ENCODE peak calls at places on chromosome 5, in eight cellular contexts. One of them, this sample, is unnamed.

GRCh38 chr5:31741496-31741895 is 102.6 kb downstream of the PDZD2 start:
- DNase-seq in lower lobe of right lung: no peak
- DNase-seq in activated CD4-positive, alpha-beta T cell treated with anti-CD3 and anti-CD28 coated beads for 48 hours: no peak
- DNase-seq in HCEC 1CT: no peak
- DNase-seq in central memory CD4-positive, alpha-beta T cell: no peak
- DNase-seq in myocyte: no peak
- DNase-seq in aorta: no peak
- DNase-seq in HTR-8/SVneo: no peak
- DNase-seq in this sample: no peak

GRCh38 chr5:84088996-84089395 is 295.7 kb downstream of the EDIL3 start:
- DNase-seq in lower lobe of right lung: no peak
- DNase-seq in activated CD4-positive, alpha-beta T cell treated with anti-CD3 and anti-CD28 coated beads for 48 hours: no peak
- DNase-seq in HCEC 1CT: peak
- DNase-seq in central memory CD4-positive, alpha-beta T cell: no peak
- DNase-seq in myocyte: peak
- DNase-seq in aorta: no peak
- DNase-seq in HTR-8/SVneo: peak
- DNase-seq in this sample: no peak

GRCh38 chr5:15574806-15575205 is 74.8 kb downstream of the FBXL7 start:
- DNase-seq in lower lobe of right lung: no peak
- DNase-seq in activated CD4-positive, alpha-beta T cell treated with anti-CD3 and anti-CD28 coated beads for 48 hours: no peak
- DNase-seq in HCEC 1CT: no peak
- DNase-seq in central memory CD4-positive, alpha-beta T cell: no peak
- DNase-seq in myocyte: peak
- DNase-seq in aorta: no peak
- DNase-seq in HTR-8/SVneo: no peak
- DNase-seq in this sample: no peak

GRCh38 chr5:178650214-178650613 is 23.4 kb upstream of the CLK4 start:
- DNase-seq in lower lobe of right lung: no peak
- DNase-seq in activated CD4-positive, alpha-beta T cell treated with anti-CD3 and anti-CD28 coated beads for 48 hours: no peak
- DNase-seq in HCEC 1CT: no peak
- DNase-seq in central memory CD4-positive, alpha-beta T cell: no peak
- DNase-seq in myocyte: no peak
- DNase-seq in aorta: no peak
- DNase-seq in HTR-8/SVneo: no peak
- DNase-seq in this sample: no peak

GRCh38 chr5:51104556-51104955 is 278.7 kb upstream of the ISL1 start:
- DNase-seq in lower lobe of right lung: no peak
- DNase-seq in activated CD4-positive, alpha-beta T cell treated with anti-CD3 and anti-CD28 coated beads for 48 hours: no peak
- DNase-seq in HCEC 1CT: no peak
- DNase-seq in central memory CD4-positive, alpha-beta T cell: no peak
- DNase-seq in myocyte: no peak
- DNase-seq in aorta: no peak
- DNase-seq in HTR-8/SVneo: no peak
- DNase-seq in this sample: no peak

GRCh38 chr5:149675467-149676201 is 54.5 kb upstream of the PPARGC1B start:
- DNase-seq in lower lobe of right lung: peak
- DNase-seq in activated CD4-positive, alpha-beta T cell treated with anti-CD3 and anti-CD28 coated beads for 48 hours: no peak
- DNase-seq in HCEC 1CT: no peak
- DNase-seq in central memory CD4-positive, alpha-beta T cell: no peak
- DNase-seq in myocyte: no peak
- DNase-seq in aorta: no peak
- DNase-seq in HTR-8/SVneo: no peak
- DNase-seq in this sample: no peak

GRCh38 chr5:53874409-53874808 is 314.0 kb downstream of the NDUFS4 start:
- DNase-seq in lower lobe of right lung: no peak
- DNase-seq in activated CD4-positive, alpha-beta T cell treated with anti-CD3 and anti-CD28 coated beads for 48 hours: peak
- DNase-seq in HCEC 1CT: peak
- DNase-seq in central memory CD4-positive, alpha-beta T cell: no peak
- DNase-seq in myocyte: peak
- DNase-seq in aorta: no peak
- DNase-seq in HTR-8/SVneo: peak
- DNase-seq in this sample: no peak

GRCh38 chr5:52876456-52876855 is 88.7 kb downstream of the ITGA1 start:
- DNase-seq in lower lobe of right lung: no peak
- DNase-seq in activated CD4-positive, alpha-beta T cell treated with anti-CD3 and anti-CD28 coated beads for 48 hours: no peak
- DNase-seq in HCEC 1CT: no peak
- DNase-seq in central memory CD4-positive, alpha-beta T cell: no peak
- DNase-seq in myocyte: no peak
- DNase-seq in aorta: no peak
- DNase-seq in HTR-8/SVneo: no peak
- DNase-seq in this sample: no peak

GRCh38 chr5:160169326-160169725 is 50.1 kb upstream of the PWWP2A start:
- DNase-seq in lower lobe of right lung: no peak
- DNase-seq in activated CD4-positive, alpha-beta T cell treated with anti-CD3 and anti-CD28 coated beads for 48 hours: no peak
- DNase-seq in HCEC 1CT: peak
- DNase-seq in central memory CD4-positive, alpha-beta T cell: no peak
- DNase-seq in myocyte: peak
- DNase-seq in aorta: no peak
- DNase-seq in HTR-8/SVneo: peak
- DNase-seq in this sample: no peak

GRCh38 chr5:85896499-85896898 is 721.2 kb upstream of the COX7C start:
- DNase-seq in lower lobe of right lung: no peak
- DNase-seq in activated CD4-positive, alpha-beta T cell treated with anti-CD3 and anti-CD28 coated beads for 48 hours: no peak
- DNase-seq in HCEC 1CT: no peak
- DNase-seq in central memory CD4-positive, alpha-beta T cell: no peak
- DNase-seq in myocyte: no peak
- DNase-seq in aorta: no peak
- DNase-seq in HTR-8/SVneo: no peak
- DNase-seq in this sample: no peak

GRCh38 chr5:120545951-120546350 is 81.9 kb downstream of the PRR16 start:
- DNase-seq in lower lobe of right lung: no peak
- DNase-seq in activated CD4-positive, alpha-beta T cell treated with anti-CD3 and anti-CD28 coated beads for 48 hours: no peak
- DNase-seq in HCEC 1CT: peak
- DNase-seq in central memory CD4-positive, alpha-beta T cell: no peak
- DNase-seq in myocyte: no peak
- DNase-seq in aorta: no peak
- DNase-seq in HTR-8/SVneo: no peak
- DNase-seq in this sample: no peak

GRCh38 chr5:101364469-101364868 is 461.4 kb upstream of the ST8SIA4 start:
- DNase-seq in lower lobe of right lung: no peak
- DNase-seq in activated CD4-positive, alpha-beta T cell treated with anti-CD3 and anti-CD28 coated beads for 48 hours: no peak
- DNase-seq in HCEC 1CT: no peak
- DNase-seq in central memory CD4-positive, alpha-beta T cell: no peak
- DNase-seq in myocyte: peak
- DNase-seq in aorta: no peak
- DNase-seq in HTR-8/SVneo: no peak
- DNase-seq in this sample: no peak

GRCh38 chr5:172527559-172527958 is 73.2 kb upstream of the SH3PXD2B start:
- DNase-seq in lower lobe of right lung: no peak
- DNase-seq in activated CD4-positive, alpha-beta T cell treated with anti-CD3 and anti-CD28 coated beads for 48 hours: no peak
- DNase-seq in HCEC 1CT: no peak
- DNase-seq in central memory CD4-positive, alpha-beta T cell: no peak
- DNase-seq in myocyte: no peak
- DNase-seq in aorta: no peak
- DNase-seq in HTR-8/SVneo: no peak
- DNase-seq in this sample: no peak

GRCh38 chr5:32708949-32709348 is 2.2 kb upstream of the NPR3 start:
- DNase-seq in lower lobe of right lung: no peak
- DNase-seq in activated CD4-positive, alpha-beta T cell treated with anti-CD3 and anti-CD28 coated beads for 48 hours: peak
- DNase-seq in HCEC 1CT: no peak
- DNase-seq in central memory CD4-positive, alpha-beta T cell: no peak
- DNase-seq in myocyte: no peak
- DNase-seq in aorta: no peak
- DNase-seq in HTR-8/SVneo: no peak
- DNase-seq in this sample: no peak

GRCh38 chr5:129664336-129664937 is 83.5 kb upstream of the MINAR2 start:
- DNase-seq in lower lobe of right lung: no peak
- DNase-seq in activated CD4-positive, alpha-beta T cell treated with anti-CD3 and anti-CD28 coated beads for 48 hours: peak
- DNase-seq in HCEC 1CT: peak
- DNase-seq in central memory CD4-positive, alpha-beta T cell: peak
- DNase-seq in myocyte: peak
- DNase-seq in aorta: peak
- DNase-seq in HTR-8/SVneo: peak
- DNase-seq in this sample: no peak

GRCh38 chr5:175697846-175698245 is 40.0 kb downstream of the HRH2 start:
- DNase-seq in lower lobe of right lung: no peak
- DNase-seq in activated CD4-positive, alpha-beta T cell treated with anti-CD3 and anti-CD28 coated beads for 48 hours: no peak
- DNase-seq in HCEC 1CT: no peak
- DNase-seq in central memory CD4-positive, alpha-beta T cell: no peak
- DNase-seq in myocyte: no peak
- DNase-seq in aorta: no peak
- DNase-seq in HTR-8/SVneo: no peak
- DNase-seq in this sample: no peak

GRCh38 chr5:67639311-67639710 is 442.7 kb upstream of the CD180 start:
- DNase-seq in lower lobe of right lung: no peak
- DNase-seq in activated CD4-positive, alpha-beta T cell treated with anti-CD3 and anti-CD28 coated beads for 48 hours: no peak
- DNase-seq in HCEC 1CT: no peak
- DNase-seq in central memory CD4-positive, alpha-beta T cell: no peak
- DNase-seq in myocyte: peak
- DNase-seq in aorta: no peak
- DNase-seq in HTR-8/SVneo: no peak
- DNase-seq in this sample: no peak

GRCh38 chr5:180018661-180019060 is 52.9 kb downstream of the RNF130 start:
- DNase-seq in lower lobe of right lung: no peak
- DNase-seq in activated CD4-positive, alpha-beta T cell treated with anti-CD3 and anti-CD28 coated beads for 48 hours: no peak
- DNase-seq in HCEC 1CT: no peak
- DNase-seq in central memory CD4-positive, alpha-beta T cell: no peak
- DNase-seq in myocyte: no peak
- DNase-seq in aorta: no peak
- DNase-seq in HTR-8/SVneo: no peak
- DNase-seq in this sample: no peak

GRCh38 chr5:75044406-75044805 is 8.0 kb downstream of the GCNT4 start:
- DNase-seq in lower lobe of right lung: no peak
- DNase-seq in activated CD4-positive, alpha-beta T cell treated with anti-CD3 and anti-CD28 coated beads for 48 hours: no peak
- DNase-seq in HCEC 1CT: no peak
- DNase-seq in central memory CD4-positive, alpha-beta T cell: no peak
- DNase-seq in myocyte: no peak
- DNase-seq in aorta: no peak
- DNase-seq in HTR-8/SVneo: no peak
- DNase-seq in this sample: no peak

GRCh38 chr5:172503925-172504730 is 49.8 kb upstream of the SH3PXD2B start:
- DNase-seq in lower lobe of right lung: no peak
- DNase-seq in activated CD4-positive, alpha-beta T cell treated with anti-CD3 and anti-CD28 coated beads for 48 hours: no peak
- DNase-seq in HCEC 1CT: no peak
- DNase-seq in central memory CD4-positive, alpha-beta T cell: no peak
- DNase-seq in myocyte: no peak
- DNase-seq in aorta: peak
- DNase-seq in HTR-8/SVneo: no peak
- DNase-seq in this sample: no peak

GRCh38 chr5:33343661-33344327 is 97.0 kb upstream of the TARS1 start:
- DNase-seq in lower lobe of right lung: no peak
- DNase-seq in activated CD4-positive, alpha-beta T cell treated with anti-CD3 and anti-CD28 coated beads for 48 hours: no peak
- DNase-seq in HCEC 1CT: peak
- DNase-seq in central memory CD4-positive, alpha-beta T cell: no peak
- DNase-seq in myocyte: peak
- DNase-seq in aorta: no peak
- DNase-seq in HTR-8/SVneo: peak
- DNase-seq in this sample: no peak

GRCh38 chr5:159104058-159104651 is 4.4 kb upstream of the EBF1 start:
- DNase-seq in lower lobe of right lung: peak
- DNase-seq in activated CD4-positive, alpha-beta T cell treated with anti-CD3 and anti-CD28 coated beads for 48 hours: no peak
- DNase-seq in HCEC 1CT: peak
- DNase-seq in central memory CD4-positive, alpha-beta T cell: no peak
- DNase-seq in myocyte: no peak
- DNase-seq in aorta: peak
- DNase-seq in HTR-8/SVneo: no peak
- DNase-seq in this sample: no peak

GRCh38 chr5:20105915-20106314 is 117.9 kb upstream of the CDH18 start:
- DNase-seq in lower lobe of right lung: no peak
- DNase-seq in activated CD4-positive, alpha-beta T cell treated with anti-CD3 and anti-CD28 coated beads for 48 hours: no peak
- DNase-seq in HCEC 1CT: no peak
- DNase-seq in central memory CD4-positive, alpha-beta T cell: no peak
- DNase-seq in myocyte: no peak
- DNase-seq in aorta: no peak
- DNase-seq in HTR-8/SVneo: no peak
- DNase-seq in this sample: no peak

GRCh38 chr5:5165541-5166002 is 25.4 kb downstream of the ADAMTS16 start:
- DNase-seq in lower lobe of right lung: no peak
- DNase-seq in activated CD4-positive, alpha-beta T cell treated with anti-CD3 and anti-CD28 coated beads for 48 hours: no peak
- DNase-seq in HCEC 1CT: no peak
- DNase-seq in central memory CD4-positive, alpha-beta T cell: no peak
- DNase-seq in myocyte: peak
- DNase-seq in aorta: no peak
- DNase-seq in HTR-8/SVneo: peak
- DNase-seq in this sample: no peak